ENCODE peak calls at places on chromosomes 2 and 18, in five cellular contexts. A is upper lobe of right lung, U is endodermal cell, S is OCI-LY7, C is cardiac fibroblast. L is an unnamed sample.
A peak's percentile ranks its signal among the peaks of the same experiment; 100 is the strongest.

GRCh38 chr18:42861259-42861658 is 254.2 kb downstream of the RIT2 start:
- DNase-seq in A (no peak), U (no peak), S (no peak), C (no peak), L (peak; percentile 6)

GRCh38 chr18:6482198-6482977 is 67.7 kb upstream of the L3MBTL4 start:
- DNase-seq in A (peak; percentile 84), U (peak; percentile 94), S (no peak), C (peak; percentile 64), L (peak; percentile 35)

GRCh38 chr2:55482186-55482945 is 37.2 kb upstream of the CFAP36 start:
- DNase-seq in A (no peak), U (no peak), S (no peak), C (peak; percentile 71), L (no peak)

GRCh38 chr18:72456802-72457201 is 87.3 kb downstream of the CBLN2 start:
- DNase-seq in A (no peak), U (no peak), S (no peak), C (peak; percentile 1), L (no peak)

GRCh38 chr2:120990451-120990871 is 254.8 kb downstream of the GLI2 start:
- DNase-seq in A (no peak), U (peak; percentile 25), S (no peak), C (no peak), L (peak; percentile 66)

GRCh38 chr2:74887445-74887951 is 53.6 kb downstream of the HK2 start:
- DNase-seq in A (no peak), U (peak; percentile 39), S (no peak), C (peak; percentile 55), L (no peak)

GRCh38 chr2:70717431-70718038 is 50.5 kb downstream of the ADD2 start:
- DNase-seq in A (no peak), U (no peak), S (no peak), C (no peak), L (no peak)

GRCh38 chr2:190340369-190340768 is 3.0 kb upstream of the INPP1 start:
- DNase-seq in A (no peak), U (peak; percentile 75), S (no peak), C (peak; percentile 52), L (peak; percentile 36)

GRCh38 chr2:20317690-20318089 is 33.0 kb downstream of the PUM2 start:
- DNase-seq in A (no peak), U (no peak), S (no peak), C (no peak), L (no peak)

GRCh38 chr2:207734264-207734635 is 22.8 kb downstream of the CCNYL1 start:
- DNase-seq in A (no peak), U (no peak), S (peak; percentile 23), C (peak; percentile 58), L (peak; percentile 46)

GRCh38 chr2:208300847-208301618 is 35.0 kb downstream of the PIKFYVE start:
- DNase-seq in A (no peak), U (no peak), S (no peak), C (no peak), L (no peak)

DNA sequence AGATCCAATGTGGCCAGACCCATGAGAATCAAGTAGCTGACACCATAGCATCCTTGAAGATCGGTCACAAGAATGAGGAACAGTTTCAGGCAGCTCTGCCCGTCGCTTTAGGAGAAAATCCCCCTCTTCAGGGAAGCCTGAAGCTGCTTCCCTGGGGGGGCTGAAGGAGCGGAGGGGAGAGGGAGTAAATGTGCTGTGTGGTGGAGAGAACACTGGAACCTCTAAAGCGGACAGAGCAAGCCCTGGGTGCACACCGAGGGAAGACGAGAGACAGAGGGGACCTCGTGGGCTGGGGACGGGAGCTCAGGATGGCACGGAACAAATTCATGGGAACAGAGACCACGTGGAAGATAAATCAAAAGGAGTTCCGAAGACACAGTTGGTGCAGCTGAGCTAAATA is 154.3 kb downstream of the NDUFA10 start:
- DNase-seq in A (peak; percentile 46), U (peak; percentile 32), S (no peak), C (no peak), L (no peak)
- H3K4me3 ChIP-seq in A (no peak overlapping the region), U (no peak overlapping the region), S (no peak overlapping the region), C (no peak overlapping the region), L (no peak overlapping the region)

GRCh38 chr18:32576296-32576916 is 105.7 kb upstream of the GAREM1 start:
- DNase-seq in A (no peak), U (peak; percentile 74), S (peak; percentile 11), C (peak; percentile 6), L (peak; percentile 27)
- TF ChIP-seq CTCF in A (peak; percentile 33), U (peak; percentile 83), S (peak; percentile 51), C (peak; percentile 33), L (peak; percentile 36)

GRCh38 chr2:95344656-95345055 is 47.5 kb downstream of the KCNIP3 start:
- DNase-seq in A (no peak), U (peak; percentile 22), S (no peak), C (no peak), L (no peak)

GRCh38 chr2:95345066-95345414 is 47.9 kb downstream of the KCNIP3 start:
- DNase-seq in A (no peak), U (peak; percentile 40), S (no peak), C (no peak), L (no peak)

GRCh38 chr2:95346236-95346737 is 49.1 kb downstream of the KCNIP3 start:
- DNase-seq in A (peak; percentile 81), U (no peak), S (no peak), C (peak; percentile 40), L (peak; percentile 48)

GRCh38 chr2:95346738-95347671 is 49.9 kb downstream of the KCNIP3 start:
- DNase-seq in A (peak; percentile 66), U (peak; percentile 80), S (no peak), C (peak; percentile 9), L (no peak)

DNA sequence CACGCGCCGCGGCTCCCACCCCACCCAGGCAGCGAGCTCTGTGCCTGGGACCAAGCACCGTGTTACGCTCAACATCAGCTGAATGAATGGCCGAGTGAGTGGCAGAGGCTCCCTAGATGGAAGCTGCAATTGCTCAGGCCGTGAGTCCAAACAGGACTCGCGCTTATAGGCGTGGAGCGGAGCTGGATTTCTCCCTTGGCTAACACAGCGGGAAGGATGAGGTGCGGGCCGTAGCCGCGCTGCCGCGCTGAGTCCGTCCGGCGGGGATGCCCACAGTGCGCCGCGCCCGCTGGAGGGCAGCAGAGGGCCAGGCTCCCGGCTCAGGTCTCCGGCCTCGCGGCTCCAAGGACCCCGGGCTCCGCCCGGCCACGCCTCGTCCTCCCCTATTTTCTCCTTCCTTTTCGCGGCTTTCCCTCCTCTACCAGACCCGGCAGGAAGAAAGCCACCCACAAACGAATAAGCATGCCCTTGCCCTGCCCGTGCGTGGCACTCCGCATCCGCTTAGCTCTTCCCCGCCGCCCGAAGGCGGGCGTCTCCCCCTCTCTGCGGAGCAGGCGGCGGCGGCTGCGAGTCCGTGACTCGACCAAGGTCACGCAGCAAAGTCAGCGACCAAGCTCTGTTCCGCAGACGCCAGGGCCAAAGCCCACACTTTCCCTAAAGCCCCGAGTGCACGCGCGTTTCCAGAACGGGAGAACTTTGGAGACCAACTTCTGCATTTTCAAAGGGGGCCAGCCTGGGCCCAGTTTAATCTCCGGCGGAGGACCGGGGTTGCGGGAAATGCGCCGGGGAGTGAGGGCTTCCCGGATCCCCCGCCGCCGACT is 48.5 kb downstream of the KCNIP3 start:
- DNase-seq in A (peak; percentile 92), U (peak; percentile 95), S (peak; percentile 16), C (peak; percentile 78), L (peak; percentile 82)
- H3K4me3 ChIP-seq in A (peak overlapping the region; percentile 70), U (peak overlapping the region; percentile 77), S (no peak overlapping the region), C (peak overlapping the region; percentile 64), L (peak overlapping the region; percentile 16)

GRCh38 chr2:227774011-227774624 is 28.4 kb downstream of the SCYGR8 start:
- DNase-seq in A (no peak), U (peak; percentile 76), S (no peak), C (no peak), L (no peak)
- TF ChIP-seq CTCF in A (peak; percentile 32), U (peak; percentile 76), S (peak; percentile 55), C (peak; percentile 12), L (no peak)

GRCh38 chr2:72561621-72562318 is 264.1 kb downstream of the EXOC6B start:
- DNase-seq in A (no peak), U (no peak), S (no peak), C (peak; percentile 76), L (no peak)

DNA sequence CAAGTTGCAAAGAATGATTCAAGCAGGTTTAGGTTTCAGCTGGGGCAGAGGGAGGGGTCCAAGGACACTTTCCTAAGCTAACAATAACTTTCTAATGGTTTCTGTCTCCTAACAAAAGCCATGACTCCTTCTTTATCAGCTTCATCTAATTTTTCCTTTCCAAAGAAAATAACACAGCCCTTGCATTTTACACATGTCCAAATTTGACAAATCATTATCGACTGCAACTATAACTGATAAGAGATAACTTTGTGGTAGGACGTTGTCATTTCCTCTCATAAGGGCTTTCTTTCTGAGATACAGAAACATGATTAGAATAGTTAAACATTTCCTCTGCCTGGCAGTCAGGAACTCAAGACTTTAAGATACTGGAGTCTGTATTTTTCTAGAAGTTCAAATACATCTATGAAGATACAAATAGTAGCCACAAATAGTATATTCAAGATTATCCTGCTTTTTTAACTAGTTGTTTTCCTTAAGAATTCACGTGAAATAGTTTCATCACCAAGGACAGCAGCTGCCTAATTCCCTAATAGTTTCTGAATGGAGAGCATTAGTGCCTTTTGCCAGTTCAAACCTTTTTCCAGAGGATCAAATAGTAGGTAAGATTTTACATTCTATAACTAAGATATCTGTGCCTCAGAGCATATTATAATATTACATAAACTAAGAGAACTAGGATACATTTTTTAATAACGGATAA is 263.2 kb downstream of the EXOC6B start:
- DNase-seq in A (no peak), U (no peak), S (no peak), C (peak; percentile 34), L (no peak)
- H3K4me3 ChIP-seq in A (no peak overlapping the region), U (no peak overlapping the region), S (no peak overlapping the region), C (no peak overlapping the region), L (no peak overlapping the region)

GRCh38 chr18:49646864-49647263 is 85.0 kb downstream of the LIPG start:
- DNase-seq in A (no peak), U (peak; percentile 22), S (no peak), C (no peak), L (no peak)

GRCh38 chr18:49648326-49648725 is 86.5 kb downstream of the LIPG start:
- DNase-seq in A (no peak), U (peak; percentile 26), S (no peak), C (no peak), L (no peak)

GRCh38 chr18:49648811-49649210 is 87.0 kb downstream of the LIPG start:
- DNase-seq in A (no peak), U (peak; percentile 39), S (no peak), C (no peak), L (no peak)

GRCh38 chr18:49645836-49646235 is 84.0 kb downstream of the LIPG start:
- DNase-seq in A (no peak), U (peak; percentile 63), S (no peak), C (peak; percentile 66), L (no peak)

GRCh38 chr18:49647496-49648168 is 85.8 kb downstream of the LIPG start:
- DNase-seq in A (no peak), U (peak; percentile 44), S (no peak), C (peak; percentile 78), L (no peak)
- TF ChIP-seq CTCF in A (no peak), U (no peak), S (no peak), C (no peak), L (no peak)